ENCODE peak calls at places on chromosomes 13 and 19, in eight cellular contexts. S is RWPE1, I is left lung, H is choroid plexus epithelial cell, K is thyroid gland, V is AG09319, N is SHP77, U is AG09309. G is an unnamed sample.

GRCh38 chr19:37977992-37978391 is 71.0 kb downstream of the SIPA1L3 start:
- DNase-seq in S (no peak), I (no peak), H (peak), K (peak), V (no peak), N (no peak), U (peak), G (no peak)

GRCh38 chr19:40381321-40381720 is 8.7 kb downstream of the HIPK4 start:
- DNase-seq in S (no peak), I (no peak), H (no peak), K (no peak), V (no peak), N (no peak), U (no peak), G (no peak)

GRCh38 chr13:52406629-52407028 is 657 bp upstream of the THSD1 start:
- DNase-seq in S (no peak), I (no peak), H (no peak), K (no peak), V (no peak), N (no peak), U (no peak), G (no peak)

GRCh38 chr13:40680659-40681323 is 14.3 kb upstream of the FOXO1 start:
- DNase-seq in S (no peak), I (no peak), H (no peak), K (no peak), V (no peak), N (no peak), U (no peak), G (no peak)

GRCh38 chr19:17450264-17451075 is 2.0 kb upstream of the TMEM221 start:
- DNase-seq in S (peak), I (no peak), H (no peak), K (no peak), V (no peak), N (no peak), U (no peak), G (no peak)

GRCh38 chr13:65417953-65418352 is 1812.2 kb downstream of the PCDH9 start:
- DNase-seq in S (no peak), I (no peak), H (peak), K (no peak), V (no peak), N (no peak), U (no peak), G (no peak)

GRCh38 chr19:10295305-10295846 is 5.6 kb downstream of the ICAM5 start:
- DNase-seq in S (no peak), I (peak), H (peak), K (peak), V (no peak), N (no peak), U (no peak), G (no peak)

GRCh38 chr19:19059018-19059836 is 4.6 kb upstream of the SLC25A42 start:
- DNase-seq in S (no peak), I (peak), H (no peak), K (no peak), V (no peak), N (no peak), U (no peak), G (no peak)

GRCh38 chr13:71017607-71018006 is 849.4 kb downstream of the DACH1 start:
- DNase-seq in S (no peak), I (no peak), H (no peak), K (no peak), V (no peak), N (no peak), U (no peak), G (no peak)

G was measured in NCI-H1092.